ENCODE peak calls at places on chromosomes 16 and 17, in five cellular contexts. G is mucosa of gallbladder; D is kidney glomerular epithelial cell; Z is activated T-cell treated with anti-CD3 and anti-CD28 coated beads, Interleukin-2, amount 50 U/mL, for 24 hours; B is GM12865. K is an unnamed sample.

GRCh38 chr17:49913226-49914095 is 55.5 kb upstream of the DLX4 start:
- DNase-seq in G (no peak), D (peak), Z (no peak), B (no peak), K (no peak)

GRCh38 chr16:28001642-28002041 is 61.9 kb downstream of the GSG1L start:
- DNase-seq in G (no peak), D (no peak), Z (no peak), B (no peak), K (no peak)

GRCh38 chr16:81863630-81864352 is 84.7 kb downstream of the PLCG2 start:
- DNase-seq in G (no peak), D (no peak), Z (no peak), B (peak), K (no peak)

GRCh38 chr17:77105706-77106105 is 35.1 kb upstream of the SEC14L1 start:
- DNase-seq in G (no peak), D (no peak), Z (no peak), B (no peak), K (no peak)

GRCh38 chr17:49585422-49586027 is 9.9 kb downstream of the NXPH3 start:
- DNase-seq in G (no peak), D (no peak), Z (no peak), B (no peak), K (no peak)

GRCh38 chr17:55149485-55149884 is 115.3 kb upstream of the HLF start:
- DNase-seq in G (no peak), D (no peak), Z (no peak), B (no peak), K (no peak)

GRCh38 chr16:901715-902601 is 68.8 kb downstream of the LMF1 start:
- DNase-seq in G (no peak), D (no peak), Z (no peak), B (no peak), K (no peak)

GRCh38 chr17:64180674-64181073 is 50.7 kb upstream of the ERN1 start:
- DNase-seq in G (no peak), D (no peak), Z (no peak), B (no peak), K (no peak)

GRCh38 chr17:73485130-73485529 is 159.1 kb downstream of the SDK2 start:
- DNase-seq in G (no peak), D (no peak), Z (no peak), B (no peak), K (no peak)

GRCh38 chr17:165939-166338 is 15.5 kb downstream of the DOC2B start:
- DNase-seq in G (no peak), D (no peak), Z (no peak), B (no peak), K (no peak)

GRCh38 chr17:8632087-8632486 is 1.6 kb upstream of the MYH10 start:
- DNase-seq in G (no peak), D (no peak), Z (no peak), B (no peak), K (no peak)

GRCh38 chr17:49201481-49201927 is 8.9 kb downstream of the GNGT2 start:
- DNase-seq in G (no peak), D (no peak), Z (no peak), B (no peak), K (no peak)

GRCh38 chr17:38663125-38663751 is 11.5 kb downstream of the EPOP start:
- DNase-seq in G (peak), D (peak), Z (peak), B (peak), K (peak)

GRCh38 chr17:9367186-9367585 is 208.4 kb downstream of the STX8 start:
- DNase-seq in G (no peak), D (no peak), Z (no peak), B (no peak), K (no peak)

GRCh38 chr16:68128577-68129305 is 43.6 kb downstream of the NFATC3 start:
- DNase-seq in G (no peak), D (peak), Z (no peak), B (no peak), K (no peak)

GRCh38 chr16:73071131-73071940 is 23.4 kb upstream of the ZFHX3 start:
- DNase-seq in G (peak), D (no peak), Z (no peak), B (no peak), K (no peak)

GRCh38 chr17:73064084-73064938 is 28.2 kb downstream of the SLC39A11 start:
- DNase-seq in G (no peak), D (no peak), Z (no peak), B (no peak), K (no peak)

GRCh38 chr17:38870259-38871165 is 654 bp downstream of the LASP1 start:
- DNase-seq in G (peak), D (peak), Z (peak), B (peak), K (no peak)

GRCh38 chr16:48831081-48831722 is 221.2 kb upstream of the N4BP1 start:
- DNase-seq in G (no peak), D (no peak), Z (no peak), B (no peak), K (no peak)

GRCh38 chr16:64951193-64951592 is 170.7 kb downstream of the CDH11 start:
- DNase-seq in G (no peak), D (no peak), Z (no peak), B (peak), K (no peak)

GRCh38 chr17:28916302-28916934 is 13.5 kb upstream of the DHRS13 start:
- DNase-seq in G (peak), D (peak), Z (no peak), B (peak), K (peak)

GRCh38 chr16:77199211-77199610 is at the start of gene SYCE1L:
- DNase-seq in G (no peak), D (no peak), Z (no peak), B (no peak), K (no peak)

GRCh38 chr17:6643460-6644125 is 2.7 kb downstream of the TXNDC17 start:
- DNase-seq in G (no peak), D (no peak), Z (no peak), B (no peak), K (no peak)

GRCh38 chr17:19306160-19307111 is 56.1 kb downstream of the B9D1 start:
- DNase-seq in G (no peak), D (no peak), Z (peak), B (peak), K (no peak)

GRCh38 chr16:78022347-78022746 is at the start of gene CLEC3A:
- DNase-seq in G (no peak), D (no peak), Z (no peak), B (no peak), K (no peak)

GRCh38 chr17:4433515-4434031 is at the start of gene SPNS3:
- DNase-seq in G (no peak), D (no peak), Z (peak), B (peak), K (no peak)

GRCh38 chr16:50371936-50372595 is 3.3 kb upstream of the BRD7 start:
- DNase-seq in G (no peak), D (no peak), Z (no peak), B (peak), K (no peak)

GRCh38 chr17:19354123-19354522 is 8.4 kb downstream of the B9D1 start:
- DNase-seq in G (no peak), D (peak), Z (no peak), B (no peak), K (no peak)

GRCh38 chr17:50177983-50178834 is 12.4 kb downstream of the SGCA start:
- DNase-seq in G (peak), D (peak), Z (peak), B (peak), K (peak)

GRCh38 chr17:28042657-28042720 is at the start of gene NLK:
- DNase-seq in G (no peak), D (no peak), Z (no peak), B (no peak), K (no peak)

GRCh38 chr16:57192720-57193486 is 6.8 kb downstream of the RSPRY1 start:
- DNase-seq in G (no peak), D (no peak), Z (no peak), B (peak), K (no peak)

K was measured in NCI-H460.